ENCODE peak calls at places on chromosomes 5 and 9, in ten cellular contexts. Z is activated gamma-delta T cell treated with anti-CD3 and anti-CD28 coated beads, Interleukin-2, amount 50 U/mL, for 16 hours; C is RPMI8226; N is RCC 7860; U is pons; W is activated CD4-positive, alpha-beta memory T cell treated with anti-CD3 and anti-CD28 coated beads, Interleukin-2, amount 10 ng/mL, durations not matched to agents 7 days and 5 days; T is ecto neural progenitor cell; B is adrenal gland; K is nephron progenitor cell; P is NCI-H2029. H is an unnamed sample.

GRCh38 chr5:180467028-180467427 is 27.2 kb upstream of the CNOT6 start:
- DNase-seq in Z (no peak), K (no peak), W (no peak), T (no peak), P (no peak), B (no peak), C (no peak), N (peak), U (no peak), H (no peak)

GRCh38 chr9:114037961-114038723 is 40.0 kb downstream of the AMBP start:
- DNase-seq in U (peak), T (peak), K (peak), C (no peak), P (no peak), W (peak), N (no peak), B (peak), Z (no peak), H (no peak)

GRCh38 chr5:5494489-5495402 is 72.3 kb downstream of the ICE1 start:
- DNase-seq in K (peak), U (no peak), B (peak), C (peak), P (peak), N (no peak), T (peak), W (peak), Z (peak), H (no peak)

GRCh38 chr9:105436753-105437152 is 11.1 kb upstream of the FSD1L start:
- DNase-seq in N (no peak), Z (no peak), W (no peak), U (no peak), K (no peak), P (no peak), B (no peak), T (no peak), C (no peak), H (no peak)

GRCh38 chr5:14581891-14582796 is 552 bp downstream of the OTULINL start:
- DNase-seq in B (peak), N (no peak), C (peak), W (peak), Z (peak), K (peak), T (peak), P (peak), U (no peak), H (no peak)

GRCh38 chr9:110126986-110127864 is 80.7 kb downstream of the C9orf152 start:
- DNase-seq in N (peak), P (no peak), W (no peak), Z (no peak), C (no peak), U (no peak), T (peak), K (no peak), B (peak), H (no peak)

GRCh38 chr9:110320651-110321050 is 17.0 kb downstream of the TXNDC8 start:
- DNase-seq in T (no peak), C (no peak), K (no peak), N (no peak), Z (no peak), U (no peak), P (no peak), W (no peak), B (no peak), H (no peak)

GRCh38 chr5:123785160-123786001 is 273.4 kb downstream of the CSNK1G3 start:
- DNase-seq in U (peak), Z (no peak), N (no peak), T (no peak), K (no peak), P (peak), W (no peak), B (no peak), C (peak), H (no peak)

GRCh38 chr5:104062495-104063377 is 500.1 kb upstream of the NUDT12 start:
- DNase-seq in U (no peak), C (no peak), P (no peak), K (no peak), Z (no peak), W (no peak), N (peak), B (no peak), T (no peak), H (no peak)

GRCh38 chr5:8500426-8500825 is 631.5 kb downstream of the MTRR start:
- DNase-seq in K (no peak), Z (no peak), W (no peak), C (no peak), T (no peak), P (no peak), B (no peak), U (no peak), N (no peak), H (no peak)

GRCh38 chr5:135248801-135249231 is 150.2 kb downstream of the MACROH2A1 start:
- DNase-seq in B (peak), C (no peak), Z (no peak), U (no peak), P (no peak), N (no peak), W (peak), K (no peak), T (peak), H (no peak)

GRCh38 chr5:179240561-179240960 is 104.7 kb downstream of the ADAMTS2 start:
- DNase-seq in T (no peak), W (no peak), B (peak), Z (no peak), P (no peak), K (no peak), C (no peak), N (no peak), U (no peak), H (no peak)

GRCh38 chr5:60259730-60260129 is 366.2 kb upstream of the PDE4D start:
- DNase-seq in W (no peak), U (peak), T (no peak), C (no peak), B (no peak), P (no peak), Z (no peak), N (no peak), K (no peak), H (no peak)

GRCh38 chr9:136050706-136051567 is 44.2 kb downstream of the NACC2 start:
- DNase-seq in U (no peak), N (no peak), K (peak), W (no peak), P (no peak), Z (no peak), B (no peak), T (peak), C (no peak), H (no peak)

GRCh38 chr9:127673234-127673633 is 33.6 kb upstream of the CFAP157 start:
- DNase-seq in K (no peak), T (no peak), W (no peak), B (no peak), Z (no peak), P (no peak), U (no peak), N (no peak), C (no peak), H (no peak)

GRCh38 chr5:103041071-103041676 is 78.8 kb downstream of the GIN1 start:
- DNase-seq in N (peak), T (no peak), C (peak), B (no peak), K (no peak), Z (no peak), U (peak), W (no peak), P (peak), H (no peak)

GRCh38 chr5:167452186-167452585 is 839.3 kb upstream of the WWC1 start:
- DNase-seq in U (no peak), K (no peak), C (no peak), P (no peak), Z (no peak), T (no peak), N (no peak), W (no peak), B (no peak), H (no peak)

GRCh38 chr5:140346348-140347221 is at the start of gene HBEGF:
- DNase-seq in U (peak), P (peak), C (peak), N (peak), B (peak), K (peak), W (peak), T (peak), Z (peak), H (peak)

GRCh38 chr9:33192493-33193245 is 25.5 kb upstream of the B4GALT1 start:
- DNase-seq in C (no peak), Z (no peak), U (no peak), T (no peak), K (no peak), P (no peak), W (no peak), B (no peak), N (no peak), H (no peak)

GRCh38 chr5:105304859-105305258 is 1742.3 kb upstream of the NUDT12 start:
- DNase-seq in K (no peak), C (no peak), B (no peak), U (no peak), N (no peak), T (no peak), P (no peak), W (no peak), Z (no peak), H (no peak)

GRCh38 chr5:171616002-171616780 is 169.4 kb upstream of the SMIM23 start:
- DNase-seq in W (no peak), T (peak), P (no peak), K (peak), U (no peak), N (no peak), C (no peak), B (no peak), Z (no peak), H (no peak)

GRCh38 chr9:109186857-109187256 is 19.8 kb upstream of the FRRS1L start:
- DNase-seq in T (no peak), U (no peak), K (no peak), P (no peak), Z (no peak), N (no peak), B (no peak), C (no peak), W (no peak), H (no peak)

GRCh38 chr9:96567203-96567700 is 52.4 kb downstream of the CDC14B start:
- DNase-seq in T (no peak), U (peak), N (no peak), W (no peak), Z (no peak), K (no peak), C (no peak), B (no peak), P (no peak), H (no peak)

GRCh38 chr9:97895695-97896332 is 26.5 kb downstream of the TRMO start:
- DNase-seq in N (peak), Z (no peak), T (no peak), W (no peak), B (no peak), C (peak), P (no peak), K (peak), U (no peak), H (no peak)

GRCh38 chr9:22054076-22054475 is 45.0 kb upstream of the CDKN2B start:
- DNase-seq in P (no peak), N (no peak), C (no peak), W (no peak), B (no peak), T (no peak), Z (no peak), U (no peak), K (no peak), H (no peak)

GRCh38 chr9:21752003-21752402 is 50.4 kb upstream of the MTAP start:
- DNase-seq in U (no peak), P (no peak), W (no peak), N (no peak), T (no peak), C (no peak), B (no peak), Z (no peak), K (no peak), H (no peak)

GRCh38 chr9:76905661-76905983 is 292 bp downstream of the PRUNE2 start:
- DNase-seq in C (no peak), W (no peak), U (no peak), P (no peak), B (no peak), T (no peak), Z (no peak), K (no peak), N (no peak), H (no peak)

GRCh38 chr5:78537406-78537805 is 111.2 kb downstream of the LHFPL2 start:
- DNase-seq in C (no peak), Z (no peak), P (no peak), K (no peak), N (no peak), B (no peak), T (no peak), W (no peak), U (no peak), H (no peak)

GRCh38 chr9:93699650-93700049 is 123.3 kb downstream of the PHF2 start:
- DNase-seq in T (no peak), U (no peak), W (no peak), Z (no peak), K (no peak), P (peak), B (no peak), N (no peak), C (peak), H (no peak)

GRCh38 chr5:95725071-95725820 is 5.9 kb upstream of the RHOBTB3 start:
- DNase-seq in Z (no peak), N (no peak), K (no peak), B (no peak), T (no peak), W (no peak), C (no peak), P (no peak), U (no peak), H (no peak)

GRCh38 chr5:110536120-110537115 is 190.1 kb downstream of the TMEM232 start:
- DNase-seq in K (no peak), W (no peak), B (no peak), C (no peak), N (no peak), P (no peak), T (no peak), U (peak), Z (no peak), H (no peak)

GRCh38 chr9:118570076-118570475 is 799.2 kb downstream of the BRINP1 start:
- DNase-seq in C (no peak), P (no peak), W (no peak), U (no peak), N (no peak), K (no peak), Z (no peak), T (no peak), B (no peak), H (no peak)

GRCh38 chr5:16518606-16519005 is 53.0 kb upstream of the ZNF622 start:
- DNase-seq in P (no peak), N (no peak), U (no peak), W (no peak), K (no peak), B (no peak), T (no peak), C (no peak), Z (no peak), H (no peak)

GRCh38 chr9:113931140-113931539 is 55.0 kb downstream of the ZNF618 start:
- DNase-seq in Z (no peak), B (peak), N (no peak), K (no peak), P (no peak), W (no peak), U (no peak), T (peak), C (no peak), H (no peak)

GRCh38 chr5:90408571-90409317 is 812 bp downstream of the CETN3 start:
- DNase-seq in W (no peak), Z (no peak), U (peak), N (no peak), C (no peak), K (peak), P (no peak), T (no peak), B (no peak), H (no peak)